ENCODE peak calls at places on chromosome 12, in five cellular contexts. G is CD4-positive, alpha-beta T cell; Q is SW480; K is sciatic nerve; D is HEK293T. R is an unnamed sample.

GRCh38 chr12:52774629-52775250 is 2.4 kb downstream of the KRT76 start:
- DNase-seq in G (no peak), Q (no peak), K (no peak), D (no peak), R (no peak)

GRCh38 chr12:121239335-121239678 is 29.4 kb downstream of the P2RX4 start:
- DNase-seq in G (no peak), Q (no peak), K (no peak), D (no peak), R (no peak)

GRCh38 chr12:96986883-96987523 is 79.9 kb downstream of the NEDD1 start:
- DNase-seq in G (no peak), Q (peak), K (no peak), D (peak), R (no peak)

GRCh38 chr12:52617403-52617785 is 965 bp downstream of the KRT73 start:
- DNase-seq in G (no peak), Q (no peak), K (no peak), D (no peak), R (no peak)

GRCh38 chr12:131280426-131280825 is 326.7 kb downstream of the ADGRD1 start:
- DNase-seq in G (no peak), Q (no peak), K (peak), D (no peak), R (no peak)

GRCh38 chr12:98399532-98399931 is 115.9 kb upstream of the TMPO start:
- DNase-seq in G (peak), Q (peak), K (no peak), D (peak), R (no peak)

GRCh38 chr12:32533971-32534590 is 134.7 kb downstream of the FGD4 start:
- DNase-seq in G (no peak), Q (peak), K (no peak), D (peak), R (no peak)

GRCh38 chr12:111406474-111407370 is 999 bp downstream of the SH2B3 start:
- DNase-seq in G (no peak), Q (no peak), K (peak), D (no peak), R (peak)

GRCh38 chr12:49369723-49370145 is 2.5 kb downstream of the SPATS2 start:
- DNase-seq in G (no peak), Q (peak), K (no peak), D (peak), R (peak)

GRCh38 chr12:129193263-129193871 is 340.1 kb downstream of the GLT1D1 start:
- DNase-seq in G (no peak), Q (no peak), K (no peak), D (no peak), R (no peak)

GRCh38 chr12:124774462-124775167 is 89.0 kb downstream of the SCARB1 start:
- DNase-seq in G (peak), Q (no peak), K (no peak), D (no peak), R (no peak)

GRCh38 chr12:851343-851742 is 98.2 kb downstream of the RAD52 start:
- DNase-seq in G (no peak), Q (no peak), K (no peak), D (no peak), R (no peak)

GRCh38 chr12:90741611-90742010 is 213.4 kb downstream of the CCER1 start:
- DNase-seq in G (no peak), Q (no peak), K (no peak), D (no peak), R (no peak)

GRCh38 chr12:76268267-76268666 is 79.9 kb downstream of the BBS10 start:
- DNase-seq in G (no peak), Q (no peak), K (no peak), D (no peak), R (no peak)

GRCh38 chr12:13038491-13039161 is 5.6 kb upstream of the FAM234B start:
- DNase-seq in G (no peak), Q (no peak), K (no peak), D (no peak), R (no peak)